ENCODE peak calls at places on chromosomes 6 and 20, in ten cellular contexts. H is activated CD8-positive, alpha-beta T cell treated with anti-CD3 and anti-CD28 coated beads for 36 hours; U is CD4-positive, alpha-beta T cell; F is breast epithelium; G is A549; I is astrocyte; E is adrenal gland; O is right lobe of liver; M is AG09309; J is GM12865. A is an unnamed sample.
A peak's percentile ranks its signal among the peaks of the same experiment; 100 is the strongest.

GRCh38 chr6:144415835-144416237 is 130.7 kb downstream of the UTRN start:
- DNase-seq in J (no peak), G (no peak), O (no peak), I (peak; percentile 94), U (no peak), M (peak; percentile 24), H (no peak), F (no peak), E (no peak), A (no peak)

GRCh38 chr6:1724124-1724523 is 114.4 kb downstream of the FOXC1 start:
- DNase-seq in J (no peak), E (no peak), I (no peak), F (no peak), M (no peak), U (no peak), O (no peak), H (no peak), G (no peak), A (no peak)

GRCh38 chr20:60255426-60255825 is 297.2 kb downstream of the CDH26 start:
- DNase-seq in F (no peak), H (no peak), I (no peak), E (no peak), G (no peak), U (no peak), O (no peak), M (no peak), J (no peak), A (no peak)

GRCh38 chr6:127532991-127533390 is 13.9 kb upstream of the MTCL3 start:
- DNase-seq in U (no peak), O (no peak), I (no peak), G (no peak), F (no peak), M (no peak), H (no peak), J (no peak), E (no peak), A (no peak)

GRCh38 chr6:7624781-7625710 is 35.0 kb downstream of the SNRNP48 start:
- DNase-seq in F (no peak), O (no peak), M (no peak), I (no peak), E (no peak), J (no peak), G (no peak), U (no peak), H (no peak), A (no peak)

GRCh38 chr20:50115041-50115512 is 2.1 kb upstream of the UBE2V1 start:
- DNase-seq in M (no peak), E (no peak), G (no peak), I (no peak), J (no peak), O (no peak), H (no peak), U (no peak), F (no peak), A (no peak)

GRCh38 chr20:11810316-11811130 is 107.2 kb upstream of the BTBD3 start:
- DNase-seq in U (no peak), J (no peak), O (no peak), E (no peak), M (no peak), I (peak; percentile 86), G (no peak), H (no peak), F (no peak), A (no peak)

GRCh38 chr6:55664581-55665223 is 85.7 kb upstream of the HMGCLL1 start:
- DNase-seq in F (no peak), M (no peak), E (no peak), J (no peak), U (no peak), O (no peak), H (no peak), G (no peak), I (no peak), A (no peak)

GRCh38 chr20:57298457-57298856 is 31.1 kb upstream of the SPO11 start:
- DNase-seq in H (no peak), E (no peak), J (no peak), U (no peak), I (no peak), M (no peak), F (no peak), G (no peak), O (no peak), A (no peak)

DNA sequence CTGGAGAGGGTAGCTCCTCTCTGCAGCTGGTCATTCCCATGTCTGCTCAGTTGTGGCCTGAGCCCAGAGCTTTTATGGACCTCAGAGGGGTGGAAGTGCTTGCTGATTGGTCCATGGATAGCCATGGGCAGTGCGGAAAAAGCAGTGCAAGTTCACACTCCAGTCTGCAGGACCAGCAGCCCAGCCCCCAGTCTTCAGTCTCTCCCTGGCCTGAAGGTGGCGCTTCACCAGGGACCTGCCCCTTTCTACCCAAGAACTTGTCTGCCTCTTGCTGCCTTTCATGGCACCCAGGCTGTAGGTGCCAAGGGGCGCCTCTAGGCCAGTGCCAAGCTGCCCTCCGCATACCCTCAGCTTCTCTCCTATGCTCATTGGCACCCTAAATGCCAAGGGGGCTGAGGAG is 91.0 kb downstream of the TBXT start:
- DNase-seq in F (no peak), J (peak; percentile 4), I (no peak), U (no peak), E (no peak), G (no peak), O (no peak), H (no peak), M (no peak), A (no peak)
- TF ChIP-seq CTCF in F (no peak), J (peak; percentile 17), I (no peak), U (no peak), E (no peak), G (no peak), O (no peak), H (no peak), M (no peak), A (no peak)

DNA sequence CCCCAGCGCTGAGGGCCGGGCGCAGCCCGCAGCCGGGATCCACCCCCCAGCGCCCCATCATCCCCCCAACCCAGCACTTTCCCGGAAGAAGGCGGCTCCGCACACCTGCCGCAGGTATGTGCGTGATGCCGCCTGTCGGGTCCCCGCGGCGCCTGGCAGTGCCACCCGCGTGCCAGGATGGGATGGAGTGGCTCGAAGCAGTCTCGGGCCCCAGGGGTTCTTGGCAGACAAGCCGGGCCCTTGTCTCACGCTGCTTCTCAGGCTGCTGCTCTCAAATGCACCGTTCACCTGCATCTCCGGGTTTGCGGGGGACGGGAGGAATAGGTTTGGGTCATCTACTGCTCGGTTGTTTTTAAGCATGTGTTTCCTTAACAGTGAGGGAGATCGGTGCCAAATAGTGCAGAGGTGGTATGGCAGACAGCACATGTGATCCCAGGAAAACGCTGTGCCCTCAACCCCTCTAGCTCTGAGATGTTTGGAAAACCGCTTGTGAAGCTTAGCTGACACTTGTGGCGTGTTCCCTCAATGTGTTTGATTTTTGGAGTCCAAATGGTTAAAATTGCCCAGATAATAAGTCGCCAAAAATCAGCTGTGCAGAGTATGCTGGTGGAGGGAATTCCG is 847 bp downstream of the MYLIP start:
- DNase-seq in J (peak; percentile 46), H (peak; percentile 64), G (peak; percentile 5), O (peak; percentile 52), I (no peak), M (no peak), E (peak; percentile 44), F (peak; percentile 36), U (no peak), A (peak; percentile 75)
- TF ChIP-seq CTCF in J (no peak), H (peak; percentile 6), G (no peak), O (no peak), I (no peak), M (no peak), E (no peak), F (no peak), U (no peak), A (no peak)

GRCh38 chr6:42417641-42418112 is 34.0 kb downstream of the TRERF1 start:
- DNase-seq in F (no peak), M (no peak), O (no peak), I (peak; percentile 75), G (no peak), H (peak; percentile 86), E (no peak), U (peak; percentile 30), J (no peak), A (no peak)

GRCh38 chr6:42420741-42421140 is 31.0 kb downstream of the TRERF1 start:
- DNase-seq in I (no peak), J (no peak), G (no peak), O (no peak), M (no peak), F (no peak), U (no peak), E (no peak), H (no peak), A (no peak)

GRCh38 chr6:42418739-42419138 is 33.0 kb downstream of the TRERF1 start:
- DNase-seq in G (no peak), U (no peak), H (no peak), E (no peak), J (no peak), F (no peak), O (no peak), M (no peak), I (no peak), A (no peak)

GRCh38 chr6:42423244-42423643 is 28.5 kb downstream of the TRERF1 start:
- DNase-seq in G (no peak), U (no peak), I (no peak), F (no peak), E (no peak), H (peak; percentile 81), O (no peak), M (no peak), J (peak; percentile 91), A (no peak)

DNA sequence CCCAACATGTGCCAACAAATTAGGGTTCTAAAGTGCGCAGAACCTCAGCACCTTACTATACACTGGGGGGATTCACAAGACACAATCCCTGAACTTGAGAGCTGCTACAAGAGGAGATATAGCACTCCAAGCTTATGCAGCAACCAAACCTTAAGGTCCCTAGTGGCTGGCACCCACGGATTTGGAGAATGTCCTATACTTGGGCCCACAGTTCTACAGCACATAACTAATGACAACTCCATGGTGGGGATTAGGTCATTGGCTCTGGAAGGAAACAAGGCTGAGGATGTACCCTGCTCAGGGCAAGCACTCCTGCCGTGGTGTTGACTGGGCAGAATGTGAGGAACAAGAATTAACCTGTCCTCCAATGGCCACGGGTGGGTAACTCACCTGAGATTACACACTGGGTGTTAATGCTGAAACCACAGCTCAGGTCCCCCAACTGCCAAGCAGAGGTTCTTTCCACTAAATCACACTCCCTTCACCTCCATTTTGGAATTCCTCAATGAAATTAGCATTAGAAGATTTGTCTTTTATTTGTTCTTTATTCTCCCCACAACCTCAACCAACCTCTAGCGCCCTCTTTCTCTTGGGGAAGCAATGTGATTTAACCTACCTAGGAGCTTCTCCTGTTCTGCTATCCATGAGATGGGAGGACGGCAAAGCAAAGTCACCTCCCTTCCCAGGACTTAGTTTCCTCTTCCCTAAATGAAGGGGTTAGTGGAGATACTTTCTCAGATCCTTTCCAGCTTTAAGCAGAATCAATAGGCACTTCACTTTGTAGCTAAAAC is 32.0 kb downstream of the TRERF1 start:
- DNase-seq in H (no peak), J (no peak), G (no peak), E (no peak), O (no peak), I (no peak), M (no peak), F (no peak), U (no peak), A (no peak)
- TF ChIP-seq CTCF in H (no peak), J (no peak), G (no peak), E (no peak), O (no peak), I (no peak), M (no peak), F (no peak), U (no peak), A (no peak)

DNA sequence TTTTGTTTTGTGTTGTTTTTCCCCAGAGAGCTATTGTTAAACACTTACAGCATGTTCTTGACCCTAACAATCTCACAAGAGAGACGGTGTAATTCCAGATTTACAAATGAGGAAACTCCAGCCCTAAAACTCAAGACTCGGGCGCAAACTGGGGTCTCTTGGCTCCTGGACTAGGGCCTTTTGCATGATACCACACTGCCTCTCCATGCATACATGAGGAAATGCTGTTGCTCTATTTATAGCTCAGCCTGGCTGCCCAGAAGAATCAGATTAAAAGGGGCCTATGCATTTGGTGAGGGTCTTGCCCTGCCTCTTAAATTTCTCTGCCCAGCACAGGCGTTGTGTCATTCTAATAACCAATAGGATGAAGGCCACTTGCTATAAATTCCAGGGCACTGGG is 30.5 kb upstream of the SNRPB2 start:
- DNase-seq in J (no peak), F (no peak), H (no peak), G (no peak), O (no peak), U (no peak), E (no peak), I (no peak), M (no peak), A (no peak)
- TF ChIP-seq CTCF in J (no peak), F (no peak), H (no peak), G (no peak), O (no peak), U (no peak), E (no peak), I (no peak), M (no peak), A (no peak)

A was measured in suprapubic skin.